ENCODE peak calls at places on chromosomes 4 and X, in ten cellular contexts. I is astrocyte of the cerebellum, O is AG04450, M is sigmoid colon, P is IMR-90, A is cardiac fibroblast, H is lung, N is thyroid gland, L is neural crest cell, X is nephron progenitor cell. U is an unnamed sample.

GRCh38 chr4:128468485-128468989 is 180.9 kb upstream of the PGRMC2 start:
- DNase-seq in M (peak; percentile 82), I (peak; percentile 89), O (peak; percentile 92), A (peak; percentile 99), P (peak; percentile 99), H (peak; percentile 67), X (no peak), L (no peak), N (peak; percentile 80), U (peak; percentile 91)

GRCh38 chrX:20515841-20516461 is 249.2 kb upstream of the RPS6KA3 start:
- DNase-seq in O (peak; percentile 43), I (peak; percentile 84), N (no peak), L (no peak), A (peak; percentile 81), X (no peak), M (no peak), H (no peak), P (peak; percentile 90), U (no peak)

GRCh38 chr4:165953181-165953580 is 80.1 kb downstream of the TLL1 start:
- DNase-seq in N (no peak), P (no peak), A (no peak), H (no peak), I (no peak), X (no peak), L (no peak), M (no peak), O (no peak), U (no peak)

GRCh38 chrX:154544885-154545284 is 1.8 kb downstream of the G6PD start:
- DNase-seq in L (no peak), H (no peak), I (no peak), M (no peak), A (no peak), O (no peak), X (no peak), N (peak; percentile 29), P (no peak), U (no peak)

GRCh38 chrX:13109811-13110210 is 65.4 kb upstream of the FAM9C start:
- DNase-seq in A (peak; percentile 54), O (no peak), M (no peak), P (peak; percentile 61), H (no peak), L (no peak), I (no peak), N (no peak), X (no peak), U (no peak)

GRCh38 chrX:140822184-140822583 is 112.6 kb downstream of the LINC00632 start:
- DNase-seq in A (no peak), H (no peak), O (no peak), X (no peak), I (no peak), N (no peak), M (no peak), P (no peak), L (no peak), U (no peak)

GRCh38 chrX:132101799-132102198 is 26.0 kb downstream of the FRMD7 start:
- DNase-seq in I (no peak), O (no peak), H (no peak), N (no peak), P (no peak), X (no peak), A (no peak), L (no peak), M (no peak), U (no peak)

GRCh38 chrX:152926279-152926678 is 28.4 kb downstream of the ZNF185 start:
- DNase-seq in I (peak; percentile 62), X (peak; percentile 46), H (no peak), O (no peak), A (peak; percentile 58), L (peak; percentile 41), P (peak; percentile 70), N (peak; percentile 91), M (no peak), U (peak; percentile 35)

GRCh38 chrX:24423960-24424359 is 41.1 kb upstream of the PDK3 start:
- DNase-seq in I (no peak), O (no peak), P (no peak), L (no peak), A (peak; percentile 3), H (no peak), N (peak; percentile 45), X (no peak), M (peak; percentile 68), U (no peak)

GRCh38 chr4:72112514-72113156 is 80.8 kb downstream of the NPFFR2 start:
- DNase-seq in X (no peak), N (no peak), H (no peak), L (no peak), A (peak; percentile 0), I (peak; percentile 22), P (peak; percentile 76), M (no peak), O (peak; percentile 18), U (no peak)

GRCh38 chr4:47032405-47033106 is 1.2 kb downstream of the GABRB1 start:
- DNase-seq in L (peak; percentile 78), P (peak; percentile 65), A (peak; percentile 51), H (peak; percentile 38), I (peak; percentile 40), N (peak; percentile 58), M (peak; percentile 62), X (peak; percentile 85), O (peak; percentile 20), U (no peak)
- TF ChIP-seq CTCF in L (peak; percentile 83), P (peak; percentile 80), A (peak; percentile 80), H (peak; percentile 4), I (peak; percentile 79), N (peak; percentile 69), M (peak; percentile 29), X (peak; percentile 90), O (peak; percentile 84), U (peak; percentile 34)

DNA sequence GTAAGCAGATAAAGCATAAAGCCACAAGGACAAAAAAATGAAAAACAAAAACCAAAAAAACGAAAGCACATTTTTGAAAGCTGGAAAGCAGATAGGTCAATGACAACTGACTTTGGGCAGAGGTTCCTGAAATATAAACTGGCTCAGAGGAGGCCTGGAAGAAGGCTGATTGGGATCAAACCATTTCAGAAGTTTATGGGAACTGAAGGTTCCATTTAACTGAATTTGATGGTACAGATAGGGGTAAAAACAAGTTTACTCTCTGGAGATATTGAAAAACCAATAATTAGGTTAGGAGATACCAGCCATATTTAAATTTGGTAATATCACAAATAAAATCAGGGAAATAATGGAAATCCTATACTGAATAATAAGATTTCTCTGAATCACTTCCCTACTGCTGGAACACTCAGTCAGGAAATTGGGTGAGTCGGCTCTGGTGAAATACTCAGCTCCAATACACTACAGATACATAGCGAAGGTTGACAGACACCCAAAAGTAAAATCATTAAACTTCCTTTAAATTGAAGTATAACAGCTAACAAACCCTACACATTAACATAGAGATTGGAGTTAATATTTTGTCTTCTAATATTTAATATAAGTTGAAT is 1584.3 kb downstream of the STIM2 start:
- DNase-seq in N (no peak), M (no peak), O (no peak), H (no peak), X (no peak), P (peak; percentile 56), A (no peak), L (no peak), I (no peak), U (no peak)
- TF ChIP-seq CTCF in N (no peak), M (no peak), O (no peak), H (no peak), X (no peak), P (no peak), A (no peak), L (no peak), I (no peak), U (no peak)

GRCh38 chr4:140607852-140608251 is 39.1 kb upstream of the UCP1 start:
- DNase-seq in A (no peak), P (no peak), N (no peak), M (no peak), I (no peak), X (no peak), O (no peak), H (no peak), L (no peak), U (no peak)
- TF ChIP-seq CTCF in A (no peak), P (no peak), N (no peak), M (no peak), I (no peak), X (no peak), O (no peak), H (no peak), L (no peak), U (no peak)

GRCh38 chrX:36583674-36584073 is 424.5 kb upstream of the FAM47C start:
- DNase-seq in N (no peak), P (no peak), X (no peak), O (no peak), H (no peak), A (no peak), M (no peak), I (no peak), L (no peak), U (no peak)
- TF ChIP-seq CTCF in N (no peak), P (no peak), X (no peak), O (no peak), H (no peak), A (no peak), M (no peak), I (no peak), L (no peak), U (no peak)

GRCh38 chrX:105909576-105909975 is 87.2 kb downstream of the NRK start:
- DNase-seq in P (no peak), O (no peak), A (no peak), M (no peak), L (no peak), N (no peak), X (no peak), H (no peak), I (no peak), U (no peak)
- TF ChIP-seq CTCF in P (no peak), O (no peak), A (no peak), M (no peak), L (no peak), N (no peak), X (no peak), H (no peak), I (no peak), U (no peak)

DNA sequence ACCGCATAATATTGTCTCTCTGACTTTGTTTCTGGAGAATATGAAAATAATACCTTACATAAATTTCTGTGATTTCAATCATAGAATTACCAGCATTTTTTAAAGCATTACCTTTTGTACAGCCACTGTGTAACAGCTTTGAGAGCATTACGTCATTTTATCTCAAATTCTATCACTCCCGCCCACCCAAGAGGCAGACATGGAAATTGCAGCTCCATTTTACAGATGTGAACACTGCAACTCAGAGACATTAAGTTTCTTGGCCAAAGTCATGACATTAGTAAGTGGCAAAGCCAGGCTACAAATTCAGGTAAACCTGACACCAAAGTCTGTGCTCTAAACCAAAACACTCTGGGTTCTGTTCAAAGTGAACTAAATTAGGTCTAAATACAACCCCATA is 33.6 kb upstream of the KDR start:
- DNase-seq in I (no peak), M (no peak), O (no peak), H (no peak), A (no peak), N (no peak), L (no peak), X (no peak), P (no peak), U (no peak)
- TF ChIP-seq CTCF in I (no peak), M (no peak), O (no peak), H (no peak), A (no peak), N (no peak), L (no peak), X (no peak), P (no peak), U (no peak)

U was measured in AG09319.